ENCODE peak calls at places on chromosomes 12 and 14, in ten cellular contexts. One of them, this sample, is unnamed.

GRCh38 chr14:91369628-91370445 is 47.8 kb downstream of the CCDC88C start:
- DNase-seq in uterus: no peak
- DNase-seq in fibroblast of mammary gland: no peak
- DNase-seq in HCT116: no peak
- DNase-seq in astrocyte of the cerebellum: no peak
- DNase-seq in GM12864: no peak
- DNase-seq in foreskin fibroblast: no peak
- DNase-seq in stomach: no peak
- DNase-seq in choroid plexus epithelial cell: no peak
- DNase-seq in PC-3: peak; percentile 10
- DNase-seq in this sample: no peak

GRCh38 chr12:94980577-94980976 is 22.9 kb downstream of the NDUFA12 start:
- DNase-seq in uterus: no peak
- DNase-seq in fibroblast of mammary gland: peak; percentile 41
- DNase-seq in HCT116: no peak
- DNase-seq in astrocyte of the cerebellum: no peak
- DNase-seq in GM12864: no peak
- DNase-seq in foreskin fibroblast: no peak
- DNase-seq in stomach: no peak
- DNase-seq in choroid plexus epithelial cell: peak; percentile 75
- DNase-seq in PC-3: peak; percentile 2
- DNase-seq in this sample: no peak

GRCh38 chr12:108729612-108730336 is 1.5 kb downstream of the CORO1C start:
- DNase-seq in uterus: no peak
- DNase-seq in fibroblast of mammary gland: peak; percentile 57
- DNase-seq in HCT116: no peak
- DNase-seq in astrocyte of the cerebellum: no peak
- DNase-seq in GM12864: no peak
- DNase-seq in foreskin fibroblast: peak; percentile 18
- DNase-seq in stomach: no peak
- DNase-seq in choroid plexus epithelial cell: peak; percentile 48
- DNase-seq in PC-3: peak; percentile 79
- DNase-seq in this sample: no peak

GRCh38 chr14:98069712-98070133 is 1202.3 kb downstream of the BCL11B start:
- DNase-seq in uterus: no peak
- DNase-seq in fibroblast of mammary gland: no peak
- DNase-seq in HCT116: no peak
- DNase-seq in astrocyte of the cerebellum: peak; percentile 91
- DNase-seq in GM12864: no peak
- DNase-seq in foreskin fibroblast: no peak
- DNase-seq in stomach: no peak
- DNase-seq in choroid plexus epithelial cell: peak; percentile 10
- DNase-seq in PC-3: peak; percentile 69
- DNase-seq in this sample: no peak

GRCh38 chr12:111245701-111246476 is 123.0 kb downstream of the PHETA1 start:
- DNase-seq in uterus: no peak
- DNase-seq in fibroblast of mammary gland: no peak
- DNase-seq in HCT116: no peak
- DNase-seq in astrocyte of the cerebellum: no peak
- DNase-seq in GM12864: no peak
- DNase-seq in foreskin fibroblast: no peak
- DNase-seq in stomach: no peak
- DNase-seq in choroid plexus epithelial cell: no peak
- DNase-seq in PC-3: no peak
- DNase-seq in this sample: no peak

GRCh38 chr14:65880507-65880906 is 468.0 kb downstream of the FUT8 start:
- DNase-seq in uterus: no peak
- DNase-seq in fibroblast of mammary gland: peak; percentile 35
- DNase-seq in HCT116: no peak
- DNase-seq in astrocyte of the cerebellum: no peak
- DNase-seq in GM12864: no peak
- DNase-seq in foreskin fibroblast: no peak
- DNase-seq in stomach: no peak
- DNase-seq in choroid plexus epithelial cell: no peak
- DNase-seq in PC-3: no peak
- DNase-seq in this sample: no peak

GRCh38 chr14:92850492-92850891 is 56.4 kb downstream of the GOLGA5 start:
- DNase-seq in uterus: no peak
- DNase-seq in fibroblast of mammary gland: peak; percentile 30
- DNase-seq in HCT116: no peak
- DNase-seq in astrocyte of the cerebellum: no peak
- DNase-seq in GM12864: no peak
- DNase-seq in foreskin fibroblast: peak; percentile 36
- DNase-seq in stomach: no peak
- DNase-seq in choroid plexus epithelial cell: no peak
- DNase-seq in PC-3: no peak
- DNase-seq in this sample: no peak

GRCh38 chr14:70832536-70833305 is 23.4 kb upstream of the MAP3K9 start:
- DNase-seq in uterus: peak; percentile 27
- DNase-seq in fibroblast of mammary gland: peak; percentile 20
- DNase-seq in HCT116: no peak
- DNase-seq in astrocyte of the cerebellum: no peak
- DNase-seq in GM12864: no peak
- DNase-seq in foreskin fibroblast: no peak
- DNase-seq in stomach: no peak
- DNase-seq in choroid plexus epithelial cell: peak; percentile 26
- DNase-seq in PC-3: peak; percentile 54
- DNase-seq in this sample: no peak

GRCh38 chr14:68794856-68795601 is 2.2 kb upstream of the ZFP36L1 start:
- DNase-seq in uterus: no peak
- DNase-seq in fibroblast of mammary gland: peak; percentile 96
- DNase-seq in HCT116: no peak
- DNase-seq in astrocyte of the cerebellum: no peak
- DNase-seq in GM12864: no peak
- DNase-seq in foreskin fibroblast: peak; percentile 93
- DNase-seq in stomach: peak; percentile 45
- DNase-seq in choroid plexus epithelial cell: peak; percentile 94
- DNase-seq in PC-3: peak; percentile 47
- DNase-seq in this sample: peak; percentile 55

GRCh38 chr14:68797180-68797670 is 4.4 kb upstream of the ZFP36L1 start:
- DNase-seq in uterus: no peak
- DNase-seq in fibroblast of mammary gland: no peak
- DNase-seq in HCT116: no peak
- DNase-seq in astrocyte of the cerebellum: no peak
- DNase-seq in GM12864: no peak
- DNase-seq in foreskin fibroblast: no peak
- DNase-seq in stomach: peak; percentile 24
- DNase-seq in choroid plexus epithelial cell: no peak
- DNase-seq in PC-3: no peak
- DNase-seq in this sample: no peak

GRCh38 chr14:68796418-68797101 is 3.7 kb upstream of the ZFP36L1 start:
- DNase-seq in uterus: no peak
- DNase-seq in fibroblast of mammary gland: no peak
- DNase-seq in HCT116: no peak
- DNase-seq in astrocyte of the cerebellum: no peak
- DNase-seq in GM12864: no peak
- DNase-seq in foreskin fibroblast: no peak
- DNase-seq in stomach: peak; percentile 4
- DNase-seq in choroid plexus epithelial cell: no peak
- DNase-seq in PC-3: no peak
- DNase-seq in this sample: no peak

GRCh38 chr14:68794130-68794855 is 1.4 kb upstream of the ZFP36L1 start:
- DNase-seq in uterus: peak; percentile 92
- DNase-seq in fibroblast of mammary gland: peak; percentile 95
- DNase-seq in HCT116: no peak
- DNase-seq in astrocyte of the cerebellum: no peak
- DNase-seq in GM12864: no peak
- DNase-seq in foreskin fibroblast: peak; percentile 97
- DNase-seq in stomach: peak; percentile 85
- DNase-seq in choroid plexus epithelial cell: peak; percentile 96
- DNase-seq in PC-3: peak; percentile 71
- DNase-seq in this sample: peak; percentile 68

DNA sequence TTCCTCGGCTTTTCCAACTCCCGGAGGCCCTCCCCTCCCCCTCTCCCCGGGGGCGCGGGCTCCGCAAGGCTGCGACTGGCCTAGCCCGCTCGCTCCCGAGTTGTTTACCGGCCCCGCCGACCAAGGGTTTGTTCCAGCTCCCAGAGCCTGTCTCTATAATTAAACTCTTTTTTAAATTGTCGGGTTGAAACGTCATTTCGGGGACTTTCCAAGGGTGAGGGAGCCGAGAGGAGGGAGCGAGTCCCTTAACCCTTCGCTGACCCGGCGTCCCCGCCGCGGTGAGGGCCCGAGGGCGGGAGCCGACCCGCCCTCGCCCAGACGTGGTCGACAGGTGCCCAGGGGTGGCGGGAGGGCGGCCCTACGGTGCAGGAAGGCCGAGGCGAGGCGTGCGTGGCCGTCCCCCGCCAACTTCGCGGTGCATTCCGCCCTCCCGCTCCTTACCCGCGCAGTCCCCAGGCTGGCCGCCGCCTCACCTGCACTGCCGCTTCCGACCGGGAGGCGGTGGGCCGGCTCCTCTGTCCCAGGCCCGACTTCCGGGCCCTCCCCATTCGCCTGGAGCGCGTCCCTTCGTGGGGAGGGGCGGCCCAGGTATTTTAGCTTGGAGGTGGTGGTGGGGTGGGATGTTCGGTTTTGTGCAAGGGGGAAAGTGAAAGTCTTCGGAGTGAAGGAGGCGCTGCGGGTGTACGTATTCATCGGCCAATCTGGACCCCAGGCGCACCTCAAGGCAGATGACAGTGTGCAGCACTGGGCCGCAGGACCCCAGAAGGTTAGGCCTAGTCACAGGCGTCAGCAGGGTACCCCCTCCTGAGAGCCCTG is 2.9 kb upstream of the ZFP36L1 start:
- DNase-seq in uterus: peak; percentile 86
- DNase-seq in fibroblast of mammary gland: peak; percentile 65
- DNase-seq in HCT116: no peak
- DNase-seq in astrocyte of the cerebellum: no peak
- DNase-seq in GM12864: peak; percentile 83
- DNase-seq in foreskin fibroblast: no peak
- DNase-seq in stomach: peak; percentile 85
- DNase-seq in choroid plexus epithelial cell: peak; percentile 86
- DNase-seq in PC-3: peak; percentile 84
- DNase-seq in this sample: peak; percentile 87
- TF ChIP-seq CTCF in uterus: peak; percentile 98
- TF ChIP-seq CTCF in fibroblast of mammary gland: peak; percentile 35
- TF ChIP-seq CTCF in HCT116: no peak
- TF ChIP-seq CTCF in astrocyte of the cerebellum: peak; percentile 69
- TF ChIP-seq CTCF in GM12864: peak; percentile 57
- TF ChIP-seq CTCF in foreskin fibroblast: peak; percentile 53
- TF ChIP-seq CTCF in stomach: peak; percentile 88
- TF ChIP-seq CTCF in choroid plexus epithelial cell: peak; percentile 65
- TF ChIP-seq CTCF in PC-3: peak; percentile 66
- TF ChIP-seq CTCF in this sample: peak; percentile 66

GRCh38 chr12:100141998-100142850 is 450 bp downstream of the BLTP3B start:
- DNase-seq in uterus: peak; percentile 46
- DNase-seq in fibroblast of mammary gland: no peak
- DNase-seq in HCT116: no peak
- DNase-seq in astrocyte of the cerebellum: no peak
- DNase-seq in GM12864: no peak
- DNase-seq in foreskin fibroblast: peak; percentile 8
- DNase-seq in stomach: peak; percentile 75
- DNase-seq in choroid plexus epithelial cell: no peak
- DNase-seq in PC-3: peak; percentile 13
- DNase-seq in this sample: peak; percentile 52

GRCh38 chr12:100141666-100141997 is 1.0 kb downstream of the BLTP3B start:
- DNase-seq in uterus: peak; percentile 40
- DNase-seq in fibroblast of mammary gland: peak; percentile 95
- DNase-seq in HCT116: peak; percentile 32
- DNase-seq in astrocyte of the cerebellum: peak; percentile 84
- DNase-seq in GM12864: no peak
- DNase-seq in foreskin fibroblast: peak; percentile 80
- DNase-seq in stomach: no peak
- DNase-seq in choroid plexus epithelial cell: peak; percentile 92
- DNase-seq in PC-3: peak; percentile 91
- DNase-seq in this sample: peak; percentile 31

GRCh38 chr12:100142851-100143559 is at the start of gene BLTP3B:
- DNase-seq in uterus: peak; percentile 92
- DNase-seq in fibroblast of mammary gland: peak; percentile 63
- DNase-seq in HCT116: peak; percentile 54
- DNase-seq in astrocyte of the cerebellum: peak; percentile 44
- DNase-seq in GM12864: no peak
- DNase-seq in foreskin fibroblast: peak; percentile 74
- DNase-seq in stomach: peak; percentile 94
- DNase-seq in choroid plexus epithelial cell: peak; percentile 77
- DNase-seq in PC-3: peak; percentile 76
- DNase-seq in this sample: peak; percentile 94

GRCh38 chr12:100133200-100133599 is 9.5 kb downstream of the BLTP3B start:
- DNase-seq in uterus: no peak
- DNase-seq in fibroblast of mammary gland: no peak
- DNase-seq in HCT116: no peak
- DNase-seq in astrocyte of the cerebellum: no peak
- DNase-seq in GM12864: no peak
- DNase-seq in foreskin fibroblast: no peak
- DNase-seq in stomach: no peak
- DNase-seq in choroid plexus epithelial cell: no peak
- DNase-seq in PC-3: no peak
- DNase-seq in this sample: no peak

DNA sequence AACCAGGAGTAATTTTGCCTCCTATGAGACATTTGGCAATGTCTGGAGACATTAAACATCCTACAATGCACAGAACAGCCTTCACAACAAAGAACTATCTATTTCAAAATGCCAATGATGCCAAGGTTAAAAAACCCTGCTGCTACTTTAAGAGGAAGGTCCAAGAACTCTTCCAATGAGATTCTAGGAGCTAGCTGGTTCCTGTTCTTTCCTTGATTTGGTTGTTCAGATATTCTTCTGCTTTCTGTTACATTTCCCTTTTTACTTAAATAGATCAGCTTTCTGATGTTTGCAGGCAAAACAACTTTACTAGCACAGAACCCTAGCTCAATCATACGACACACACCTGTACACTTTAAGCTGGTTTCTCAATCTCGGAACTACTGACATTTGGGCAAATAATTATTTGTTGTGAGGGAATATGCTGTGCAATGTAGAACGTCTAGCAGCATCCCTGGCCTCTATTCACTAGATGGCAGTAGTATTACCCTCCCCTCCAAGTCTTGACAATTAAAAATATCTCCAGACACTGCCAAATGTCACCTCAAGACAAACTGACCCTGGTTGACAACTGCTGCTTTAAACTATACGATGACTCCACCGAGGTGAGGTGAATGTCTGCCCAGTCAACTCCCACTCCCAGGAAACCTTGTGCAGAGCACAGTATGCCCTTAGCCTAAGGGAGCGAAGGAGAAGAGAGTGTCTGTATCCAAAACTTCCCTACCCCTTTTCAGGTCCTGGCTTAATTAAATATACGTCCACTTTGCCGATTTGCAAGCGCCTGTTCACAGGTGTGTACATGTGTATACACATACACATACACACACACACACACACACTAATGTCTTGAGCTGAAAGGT is 4.4 kb downstream of the BLTP3B start:
- DNase-seq in uterus: no peak
- DNase-seq in fibroblast of mammary gland: peak; percentile 29
- DNase-seq in HCT116: no peak
- DNase-seq in astrocyte of the cerebellum: no peak
- DNase-seq in GM12864: no peak
- DNase-seq in foreskin fibroblast: peak; percentile 23
- DNase-seq in stomach: no peak
- DNase-seq in choroid plexus epithelial cell: peak; percentile 60
- DNase-seq in PC-3: peak; percentile 45
- DNase-seq in this sample: no peak
- TF ChIP-seq CTCF in uterus: no peak
- TF ChIP-seq CTCF in fibroblast of mammary gland: peak; percentile 44
- TF ChIP-seq CTCF in HCT116: peak; percentile 43
- TF ChIP-seq CTCF in astrocyte of the cerebellum: peak; percentile 45
- TF ChIP-seq CTCF in GM12864: peak; percentile 60
- TF ChIP-seq CTCF in foreskin fibroblast: no peak
- TF ChIP-seq CTCF in stomach: no peak
- TF ChIP-seq CTCF in choroid plexus epithelial cell: peak; percentile 62
- TF ChIP-seq CTCF in PC-3: peak; percentile 80
- TF ChIP-seq CTCF in this sample: no peak

GRCh38 chr12:109824731-109825130 is 8.5 kb downstream of the TRPV4 start:
- DNase-seq in uterus: no peak
- DNase-seq in fibroblast of mammary gland: no peak
- DNase-seq in HCT116: no peak
- DNase-seq in astrocyte of the cerebellum: no peak
- DNase-seq in GM12864: no peak
- DNase-seq in foreskin fibroblast: no peak
- DNase-seq in stomach: no peak
- DNase-seq in choroid plexus epithelial cell: no peak
- DNase-seq in PC-3: no peak
- DNase-seq in this sample: no peak

GRCh38 chr12:109820921-109821381 is 12.2 kb downstream of the TRPV4 start:
- DNase-seq in uterus: no peak
- DNase-seq in fibroblast of mammary gland: no peak
- DNase-seq in HCT116: no peak
- DNase-seq in astrocyte of the cerebellum: no peak
- DNase-seq in GM12864: no peak
- DNase-seq in foreskin fibroblast: no peak
- DNase-seq in stomach: no peak
- DNase-seq in choroid plexus epithelial cell: no peak
- DNase-seq in PC-3: no peak
- DNase-seq in this sample: no peak

GRCh38 chr12:109821968-109822367 is 11.2 kb downstream of the TRPV4 start:
- DNase-seq in uterus: no peak
- DNase-seq in fibroblast of mammary gland: no peak
- DNase-seq in HCT116: no peak
- DNase-seq in astrocyte of the cerebellum: no peak
- DNase-seq in GM12864: no peak
- DNase-seq in foreskin fibroblast: no peak
- DNase-seq in stomach: no peak
- DNase-seq in choroid plexus epithelial cell: no peak
- DNase-seq in PC-3: no peak
- DNase-seq in this sample: no peak

GRCh38 chr12:109822416-109822815 is 10.8 kb downstream of the TRPV4 start:
- DNase-seq in uterus: no peak
- DNase-seq in fibroblast of mammary gland: no peak
- DNase-seq in HCT116: no peak
- DNase-seq in astrocyte of the cerebellum: no peak
- DNase-seq in GM12864: no peak
- DNase-seq in foreskin fibroblast: no peak
- DNase-seq in stomach: no peak
- DNase-seq in choroid plexus epithelial cell: no peak
- DNase-seq in PC-3: no peak
- DNase-seq in this sample: no peak

DNA sequence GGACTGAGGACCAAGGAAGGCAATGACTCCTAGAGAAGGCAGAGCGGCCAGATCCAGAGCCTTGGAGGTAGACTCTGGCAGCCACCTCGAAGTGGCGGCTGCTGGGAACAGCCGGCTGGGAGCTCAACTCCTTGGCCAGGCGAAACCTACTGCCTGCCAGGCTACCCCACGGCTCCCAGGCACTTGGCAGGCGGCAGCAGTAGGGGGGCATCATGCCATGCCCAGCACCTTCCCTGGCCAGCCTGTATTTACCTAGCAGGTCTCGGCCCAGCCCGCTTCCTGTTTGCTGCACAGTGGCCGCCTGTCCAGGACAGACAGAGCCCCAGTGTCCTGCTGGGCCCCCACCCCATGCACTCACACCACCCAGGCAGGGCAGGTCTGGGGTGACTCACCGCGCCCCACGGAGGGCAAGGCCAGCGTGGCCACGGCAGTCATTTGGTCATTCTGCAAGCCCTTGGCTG is 10.2 kb downstream of the TRPV4 start:
- DNase-seq in uterus: no peak
- DNase-seq in fibroblast of mammary gland: no peak
- DNase-seq in HCT116: no peak
- DNase-seq in astrocyte of the cerebellum: no peak
- DNase-seq in GM12864: no peak
- DNase-seq in foreskin fibroblast: no peak
- DNase-seq in stomach: peak; percentile 78
- DNase-seq in choroid plexus epithelial cell: no peak
- DNase-seq in PC-3: peak; percentile 44
- DNase-seq in this sample: no peak
- TF ChIP-seq CTCF in uterus: no peak
- TF ChIP-seq CTCF in fibroblast of mammary gland: no peak
- TF ChIP-seq CTCF in HCT116: no peak
- TF ChIP-seq CTCF in astrocyte of the cerebellum: no peak
- TF ChIP-seq CTCF in GM12864: no peak
- TF ChIP-seq CTCF in foreskin fibroblast: no peak
- TF ChIP-seq CTCF in stomach: no peak
- TF ChIP-seq CTCF in choroid plexus epithelial cell: no peak
- TF ChIP-seq CTCF in PC-3: no peak
- TF ChIP-seq CTCF in this sample: no peak

DNA sequence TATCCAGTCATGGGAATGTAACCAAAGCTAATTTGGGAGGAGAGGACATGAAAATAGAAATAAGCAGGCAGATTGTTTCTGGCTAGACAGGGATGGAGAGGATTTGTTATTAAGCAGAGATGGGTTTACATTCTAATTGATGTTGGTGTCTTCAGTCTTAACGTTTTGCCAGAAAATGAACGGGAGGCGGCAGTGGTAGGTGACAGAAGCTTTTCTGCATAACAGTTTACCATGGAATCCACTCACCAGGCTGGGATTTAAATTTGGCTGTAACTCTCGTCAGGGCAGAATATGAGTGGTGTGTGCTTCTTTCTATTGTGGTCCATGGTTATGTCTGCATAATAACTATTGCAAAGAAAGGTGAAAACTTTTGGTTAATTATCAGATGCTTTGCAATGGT is 50.2 kb upstream of the OTX2 start:
- DNase-seq in uterus: no peak
- DNase-seq in fibroblast of mammary gland: no peak
- DNase-seq in HCT116: no peak
- DNase-seq in astrocyte of the cerebellum: no peak
- DNase-seq in GM12864: no peak
- DNase-seq in foreskin fibroblast: no peak
- DNase-seq in stomach: no peak
- DNase-seq in choroid plexus epithelial cell: no peak
- DNase-seq in PC-3: no peak
- DNase-seq in this sample: no peak
- TF ChIP-seq CTCF in uterus: no peak
- TF ChIP-seq CTCF in fibroblast of mammary gland: no peak
- TF ChIP-seq CTCF in HCT116: no peak
- TF ChIP-seq CTCF in astrocyte of the cerebellum: no peak
- TF ChIP-seq CTCF in GM12864: no peak
- TF ChIP-seq CTCF in foreskin fibroblast: no peak
- TF ChIP-seq CTCF in stomach: no peak
- TF ChIP-seq CTCF in choroid plexus epithelial cell: no peak
- TF ChIP-seq CTCF in PC-3: no peak
- TF ChIP-seq CTCF in this sample: no peak